ENCODE peak calls at places on chromosomes 2 and 18, in five cellular contexts. D is uterus, Z is omental fat pad, J is HCT116, G is AG09319. M is an unnamed sample.

GRCh38 chr2:165371356-165371755 is 98.1 kb upstream of the CSRNP3 start:
- DNase-seq in D (no peak), Z (no peak), J (no peak), G (no peak), M (no peak)

GRCh38 chr2:241619602-241620418 is 17.1 kb downstream of the THAP4 start:
- DNase-seq in D (no peak), Z (no peak), J (no peak), G (no peak), M (no peak)

GRCh38 chr18:12005542-12006487 is 24.5 kb downstream of the IMPA2 start:
- DNase-seq in D (no peak), Z (no peak), J (no peak), G (no peak), M (no peak)

GRCh38 chr2:24837996-24838513 is 44.8 kb downstream of the CENPO start:
- DNase-seq in D (no peak), Z (no peak), J (no peak), G (no peak), M (no peak)

GRCh38 chr2:137968477-137969417 is 4.5 kb downstream of the HNMT start:
- DNase-seq in D (no peak), Z (no peak), J (no peak), G (no peak), M (no peak)

GRCh38 chr2:173496746-173497145 is 142.1 kb downstream of the CDCA7 start:
- DNase-seq in D (no peak), Z (no peak), J (no peak), G (peak), M (no peak)

GRCh38 chr2:230443540-230443939 is 27.5 kb downstream of the SP100 start:
- DNase-seq in D (no peak), Z (no peak), J (no peak), G (peak), M (no peak)

GRCh38 chr2:26483957-26484565 is 6.1 kb upstream of the OTOF start:
- DNase-seq in D (no peak), Z (no peak), J (no peak), G (no peak), M (no peak)

GRCh38 chr18:3238742-3239141 is 8.9 kb upstream of the MYL12A start:
- DNase-seq in D (no peak), Z (no peak), J (no peak), G (no peak), M (no peak)
- TF ChIP-seq CTCF in D (no peak), Z (no peak), J (no peak), G (no peak), M (no peak)

DNA sequence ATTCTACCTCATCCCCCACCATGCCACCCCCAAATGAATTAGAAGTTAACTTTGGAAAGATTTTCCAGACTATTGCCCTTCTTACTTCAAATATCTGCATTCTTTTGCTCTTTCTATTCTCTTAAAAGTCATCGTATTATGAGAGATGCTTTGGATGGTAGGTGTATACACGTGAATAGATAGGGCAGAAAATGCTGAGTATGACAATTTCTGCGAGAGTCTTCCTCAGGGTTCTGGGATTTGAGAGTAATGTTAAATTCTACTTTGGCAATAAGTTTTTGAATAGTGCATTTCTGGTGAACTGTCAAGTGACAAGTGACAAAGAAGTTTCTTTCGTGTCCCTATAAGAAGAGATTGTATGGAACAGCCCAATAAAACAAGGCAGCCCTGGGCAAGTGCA is 137.6 kb upstream of the DSEL start:
- DNase-seq in D (no peak), Z (no peak), J (no peak), G (no peak), M (no peak)
- TF ChIP-seq CTCF in D (no peak), Z (no peak), J (no peak), G (no peak), M (no peak)

GRCh38 chr18:59783138-59783537 is 85.9 kb upstream of the CCBE1 start:
- DNase-seq in D (no peak), Z (no peak), J (peak), G (no peak), M (no peak)
- TF ChIP-seq CTCF in D (peak), Z (no peak), J (peak), G (peak), M (no peak)

DNA sequence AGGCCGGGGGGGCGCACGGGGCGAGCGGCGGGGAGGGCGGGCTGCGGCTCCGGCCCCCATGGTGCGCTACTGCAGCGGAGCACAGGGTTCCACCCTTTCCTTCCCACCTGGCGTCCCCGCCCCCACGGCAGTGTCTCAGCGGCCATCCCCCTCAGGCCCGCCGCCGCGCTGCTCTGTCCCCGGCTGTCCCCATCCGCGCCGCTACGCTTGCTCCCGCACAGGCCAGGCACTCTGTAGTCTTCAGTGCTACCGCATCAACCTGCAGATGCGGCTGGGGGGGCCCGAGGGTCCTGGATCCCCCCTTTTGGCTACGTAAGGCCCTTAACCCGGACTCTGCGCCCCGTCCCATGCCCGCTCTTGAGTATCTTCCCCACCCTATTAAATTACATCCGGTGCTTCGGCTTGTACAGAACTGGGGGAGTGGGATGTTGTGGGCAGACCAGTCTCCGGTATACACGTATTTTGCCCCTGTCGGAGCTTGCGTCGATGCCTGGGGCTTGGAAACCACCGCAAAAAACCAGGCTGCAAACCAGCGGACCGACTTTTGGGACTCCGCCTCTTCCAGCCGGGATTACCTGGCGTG is 598 bp upstream of the WBP1 start:
- DNase-seq in D (peak), Z (no peak), J (no peak), G (no peak), M (peak)
- TF ChIP-seq CTCF in D (no peak), Z (no peak), J (no peak), G (no peak), M (no peak)

GRCh38 chr2:19205983-19206533 is 152.4 kb downstream of the OSR1 start:
- DNase-seq in D (no peak), Z (no peak), J (no peak), G (no peak), M (no peak)

GRCh38 chr2:19209575-19210341 is 148.7 kb downstream of the OSR1 start:
- DNase-seq in D (no peak), Z (no peak), J (no peak), G (no peak), M (no peak)

GRCh38 chr2:19208479-19209204 is 149.8 kb downstream of the OSR1 start:
- DNase-seq in D (no peak), Z (no peak), J (no peak), G (no peak), M (no peak)

GRCh38 chr2:19201911-19202310 is 156.5 kb downstream of the OSR1 start:
- DNase-seq in D (no peak), Z (no peak), J (no peak), G (no peak), M (no peak)

DNA sequence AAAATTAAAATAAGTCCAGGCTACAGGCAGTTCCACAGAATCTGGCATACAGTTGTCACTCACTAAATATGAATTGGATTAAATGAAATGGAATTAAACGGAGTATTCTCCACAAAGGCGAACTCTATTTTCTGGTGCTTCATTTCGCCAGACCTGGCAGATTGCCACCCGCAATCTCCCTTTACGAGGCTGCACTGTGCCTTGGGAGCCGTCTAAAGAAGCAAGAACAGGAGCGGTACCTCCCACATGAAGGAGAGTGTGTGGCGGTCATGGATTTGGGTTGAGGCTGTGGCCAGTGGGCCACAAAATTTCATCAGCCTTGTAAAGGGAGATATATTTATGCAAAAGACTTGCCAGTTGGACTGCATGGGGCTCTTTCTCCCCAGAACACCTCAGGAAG is 151.0 kb downstream of the OSR1 start:
- DNase-seq in D (no peak), Z (no peak), J (no peak), G (no peak), M (no peak)
- TF ChIP-seq CTCF in D (no peak), Z (no peak), J (no peak), G (no peak), M (no peak)

DNA sequence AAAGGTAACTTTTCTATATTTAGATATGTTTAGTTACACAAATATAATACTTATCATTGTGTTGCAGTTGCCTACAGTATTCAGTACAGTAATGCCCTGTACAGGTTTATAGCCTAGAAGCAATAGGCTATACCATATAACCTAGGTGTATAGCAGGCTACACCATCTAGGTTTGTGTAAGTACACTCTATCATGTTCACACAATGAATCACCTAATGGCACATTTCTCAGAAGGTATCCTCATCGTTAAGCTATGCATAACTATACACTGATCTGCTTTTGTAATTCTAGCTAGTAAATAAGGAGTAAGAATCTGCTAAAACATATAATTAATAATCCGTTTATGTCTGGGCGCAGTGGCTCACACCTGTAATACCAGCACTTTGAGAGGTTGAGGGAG is 102.1 kb downstream of the COMMD1 start:
- DNase-seq in D (no peak), Z (no peak), J (no peak), G (no peak), M (no peak)
- TF ChIP-seq CTCF in D (no peak), Z (no peak), J (no peak), G (no peak), M (no peak)

M was measured in lower leg skin.